ENCODE peak calls at places on chromosomes 13 and 19, in nine cellular contexts. M is activated naive CD4-positive, alpha-beta T cell treated with anti-CD3 and anti-CD28 coated beads, Interleukin-2, amount 10 ng/mL, durations not matched to agents 7 days and 5 days; L is cardiac fibroblast; Q is fibroblast of mammary gland; W is T-helper 2 cell treated with Interferon-gamma antibody and Interleukin-4, amounts not matched to agents 5 μg/mL and 100 μg/mL, for 36 hours; U is psoas muscle; T is left colon; Z is activated CD8-positive, alpha-beta memory T cell treated with anti-CD3 and anti-CD28 coated beads for 4 hours; I is right lobe of liver. J is an unnamed sample.

GRCh38 chr13:111006508-111007031 is 91.7 kb upstream of the ANKRD10 start:
- DNase-seq in M (no peak), L (peak; percentile 79), Q (peak; percentile 88), W (no peak), U (peak; percentile 83), T (peak; percentile 40), Z (no peak), I (no peak), J (no peak)

GRCh38 chr19:27774827-27775226 is 1438.1 kb downstream of the UQCRFS1 start:
- DNase-seq in M (peak; percentile 52), L (peak; percentile 29), Q (peak; percentile 18), W (no peak), U (no peak), T (no peak), Z (no peak), I (no peak), J (no peak)

GRCh38 chr13:35648109-35648508 is 171.6 kb upstream of the MAB21L1 start:
- DNase-seq in M (no peak), L (peak; percentile 55), Q (peak; percentile 25), W (no peak), U (no peak), T (no peak), Z (no peak), I (no peak), J (no peak)

GRCh38 chr19:55258476-55258827 is 365 bp downstream of the PPP6R1 start:
- DNase-seq in M (peak; percentile 61), L (no peak), Q (no peak), W (no peak), U (no peak), T (no peak), Z (no peak), I (no peak), J (no peak)

GRCh38 chr13:98549006-98549727 is 27.7 kb downstream of the STK24 start:
- DNase-seq in M (no peak), L (peak; percentile 94), Q (peak; percentile 96), W (no peak), U (no peak), T (no peak), Z (no peak), I (no peak), J (no peak)

GRCh38 chr19:40320558-40320935 is 27.6 kb downstream of the C19orf47 start:
- DNase-seq in M (no peak), L (no peak), Q (no peak), W (no peak), U (no peak), T (no peak), Z (no peak), I (no peak), J (no peak)

GRCh38 chr13:38905861-38906260 is 84.8 kb downstream of the STOML3 start:
- DNase-seq in M (no peak), L (no peak), Q (no peak), W (no peak), U (no peak), T (no peak), Z (no peak), I (no peak), J (no peak)

GRCh38 chr19:1467228-1467511 is 11.8 kb downstream of the C19orf25 start:
- DNase-seq in M (no peak), L (no peak), Q (no peak), W (no peak), U (no peak), T (no peak), Z (no peak), I (peak; percentile 24), J (no peak)

GRCh38 chr13:71860547-71861131 is 6.4 kb downstream of the DACH1 start:
- DNase-seq in M (no peak), L (no peak), Q (no peak), W (no peak), U (no peak), T (no peak), Z (no peak), I (no peak), J (no peak)

GRCh38 chr13:109783447-109783814 is 3.0 kb downstream of the IRS2 start:
- DNase-seq in M (no peak), L (no peak), Q (no peak), W (no peak), U (peak; percentile 27), T (no peak), Z (no peak), I (no peak), J (no peak)

GRCh38 chr19:5090780-5091575 is 122.1 kb downstream of the KDM4B start:
- DNase-seq in M (no peak), L (peak; percentile 14), Q (peak; percentile 36), W (no peak), U (no peak), T (no peak), Z (no peak), I (no peak), J (no peak)

GRCh38 chr19:8017808-8018207 is 12.4 kb upstream of the ELAVL1 start:
- DNase-seq in M (peak; percentile 55), L (no peak), Q (no peak), W (peak; percentile 21), U (no peak), T (peak; percentile 70), Z (no peak), I (no peak), J (no peak)

GRCh38 chr13:107457686-107458085 is 757.6 kb downstream of the LIG4 start:
- DNase-seq in M (no peak), L (no peak), Q (no peak), W (no peak), U (no peak), T (no peak), Z (no peak), I (no peak), J (peak; percentile 33)

GRCh38 chr19:19547674-19548345 is 9.7 kb downstream of the CILP2 start:
- DNase-seq in M (no peak), L (no peak), Q (no peak), W (no peak), U (no peak), T (no peak), Z (no peak), I (no peak), J (no peak)

GRCh38 chr19:53079313-53079924 is 23.8 kb downstream of the ZNF160 start:
- DNase-seq in M (no peak), L (no peak), Q (no peak), W (no peak), U (no peak), T (no peak), Z (no peak), I (no peak), J (no peak)

GRCh38 chr19:12052057-12052570 is 647 bp downstream of the ZNF878 start:
- DNase-seq in M (no peak), L (peak; percentile 9), Q (peak; percentile 25), W (no peak), U (no peak), T (no peak), Z (no peak), I (no peak), J (peak; percentile 21)

GRCh38 chr19:5308471-5309437 is 31.9 kb downstream of the PTPRS start:
- DNase-seq in M (no peak), L (peak; percentile 79), Q (peak; percentile 91), W (no peak), U (peak; percentile 60), T (peak; percentile 44), Z (no peak), I (no peak), J (peak; percentile 65)

GRCh38 chr19:1254081-1254527 is 5.7 kb downstream of the MIDN start:
- DNase-seq in M (no peak), L (peak; percentile 46), Q (peak; percentile 56), W (no peak), U (peak; percentile 67), T (peak; percentile 40), Z (no peak), I (peak; percentile 65), J (no peak)

GRCh38 chr13:36819811-36820140 is 754 bp downstream of the RFXAP start:
- DNase-seq in M (peak; percentile 61), L (peak; percentile 38), Q (peak; percentile 36), W (peak; percentile 31), U (no peak), T (no peak), Z (no peak), I (no peak), J (peak; percentile 26)